ENCODE peak calls at places on chromosomes 16 and 17, in nine cellular contexts. P, A, V, R, X, T, O, W and M are unnamed samples.
A peak's percentile ranks its signal among the peaks of the same experiment; 100 is the strongest.

GRCh38 chr16:65059421-65059980 is 62.4 kb downstream of the CDH11 start:
- DNase-seq in T (no peak), W (no peak), V (no peak), P (no peak), X (no peak), R (no peak), O (no peak), A (no peak), M (no peak)

GRCh38 chr16:53912155-53912554 is 208.2 kb downstream of the FTO start:
- DNase-seq in X (no peak), R (no peak), A (peak; percentile 17), O (no peak), V (peak; percentile 2), T (no peak), P (no peak), W (no peak), M (no peak)

GRCh38 chr17:75731086-75731715 is 9.9 kb downstream of the ITGB4 start:
- DNase-seq in V (no peak), W (no peak), X (no peak), R (no peak), A (no peak), P (no peak), T (no peak), O (no peak), M (no peak)

GRCh38 chr16:85275533-85276249 is 163.4 kb upstream of the CIBAR2 start:
- DNase-seq in X (peak; percentile 91), P (peak; percentile 86), O (peak; percentile 88), R (peak; percentile 73), A (peak; percentile 12), T (peak; percentile 13), V (no peak), W (no peak), M (no peak)

GRCh38 chr17:40952675-40953074 is 14.1 kb downstream of the KRT39 start:
- DNase-seq in T (no peak), W (peak; percentile 53), A (no peak), P (no peak), V (no peak), O (no peak), R (no peak), X (no peak), M (peak; percentile 91)

GRCh38 chr17:4947411-4948165 is 742 bp downstream of the PFN1 start:
- DNase-seq in T (peak; percentile 25), R (peak; percentile 9), A (no peak), X (no peak), W (no peak), V (no peak), P (peak; percentile 37), O (peak; percentile 40), M (no peak)

GRCh38 chr16:590165-590874 is 454 bp downstream of the RAB40C start:
- DNase-seq in V (no peak), R (no peak), A (no peak), O (no peak), T (no peak), X (no peak), P (no peak), W (no peak), M (no peak)

GRCh38 chr17:4480929-4481898 is 17.5 kb upstream of the SPNS2 start:
- DNase-seq in W (no peak), O (no peak), A (no peak), P (no peak), V (no peak), R (no peak), T (no peak), X (no peak), M (no peak)

GRCh38 chr17:49698005-49698404 is 9.8 kb downstream of the SLC35B1 start:
- DNase-seq in A (no peak), R (no peak), W (no peak), V (no peak), P (no peak), X (no peak), T (no peak), O (no peak), M (no peak)

GRCh38 chr17:74249966-74250365 is 24.1 kb upstream of the DNAI2 start:
- DNase-seq in X (no peak), O (no peak), P (no peak), V (no peak), R (no peak), A (no peak), W (no peak), T (no peak), M (no peak)

GRCh38 chr16:30011505-30012480 is 966 bp upstream of the DOC2A start:
- DNase-seq in R (no peak), T (no peak), O (no peak), A (no peak), V (no peak), W (no peak), X (no peak), P (no peak), M (no peak)

GRCh38 chr17:43330876-43331639 is 67.7 kb upstream of the ARL4D start:
- DNase-seq in O (no peak), W (no peak), V (no peak), T (no peak), X (peak; percentile 24), P (no peak), A (no peak), R (peak; percentile 4), M (no peak)

GRCh38 chr17:21041753-21042433 is 918 bp downstream of the USP22 start:
- DNase-seq in W (no peak), T (peak; percentile 84), R (peak; percentile 89), A (peak; percentile 19), P (peak; percentile 74), X (peak; percentile 91), O (peak; percentile 71), V (no peak), M (no peak)